ENCODE peak calls at places on chromosomes 7 and 10, in four cellular contexts. One of them, this sample, is unnamed.

GRCh38 chr7:142795339-142795863 is 24.6 kb downstream of the PRSS2 start:
- DNase-seq in GM23338: peak
- DNase-seq in HCT116: no peak
- DNase-seq in neural progenitor cell: no peak
- DNase-seq in this sample: peak

GRCh38 chr10:122302315-122302714 is 31.2 kb downstream of the BTBD16 start:
- DNase-seq in HCT116: no peak
- DNase-seq in neural progenitor cell: no peak
- DNase-seq in GM23338: no peak
- DNase-seq in this sample: no peak

GRCh38 chr10:90930070-90930837 is 9.4 kb upstream of the ANKRD1 start:
- DNase-seq in GM23338: peak
- DNase-seq in HCT116: no peak
- DNase-seq in neural progenitor cell: peak
- DNase-seq in this sample: peak

GRCh38 chr10:129825221-129825620 is 138.9 kb downstream of the EBF3 start:
- DNase-seq in HCT116: no peak
- DNase-seq in GM23338: no peak
- DNase-seq in neural progenitor cell: no peak
- DNase-seq in this sample: no peak

GRCh38 chr7:85479918-85480658 is 293.2 kb upstream of the SEMA3D start:
- DNase-seq in HCT116: no peak
- DNase-seq in GM23338: no peak
- DNase-seq in neural progenitor cell: no peak
- DNase-seq in this sample: no peak

GRCh38 chr7:124276005-124276606 is 243.2 kb upstream of the TMEM229A start:
- DNase-seq in GM23338: peak
- DNase-seq in neural progenitor cell: peak
- DNase-seq in HCT116: peak
- DNase-seq in this sample: no peak

GRCh38 chr7:122975341-122975740 is 20.2 kb downstream of the TAS2R16 start:
- DNase-seq in HCT116: peak
- DNase-seq in neural progenitor cell: no peak
- DNase-seq in GM23338: no peak
- DNase-seq in this sample: peak

GRCh38 chr10:46050956-46051355 is 4.9 kb upstream of the MSMB start:
- DNase-seq in HCT116: no peak
- DNase-seq in GM23338: no peak
- DNase-seq in neural progenitor cell: no peak
- DNase-seq in this sample: no peak

GRCh38 chr7:7971308-7972040 is 2.9 kb downstream of the GLCCI1 start:
- DNase-seq in GM23338: no peak
- DNase-seq in neural progenitor cell: no peak
- DNase-seq in HCT116: no peak
- DNase-seq in this sample: no peak

GRCh38 chr10:102419561-102420442 is 834 bp upstream of the FBXL15 start:
- DNase-seq in GM23338: peak
- DNase-seq in neural progenitor cell: peak
- DNase-seq in HCT116: no peak
- DNase-seq in this sample: peak

GRCh38 chr7:145169908-145170307 is 334.1 kb upstream of the TPK1 start:
- DNase-seq in HCT116: no peak
- DNase-seq in GM23338: peak
- DNase-seq in neural progenitor cell: no peak
- DNase-seq in this sample: no peak

GRCh38 chr7:35254496-35255416 is 856 bp upstream of the TBX20 start:
- DNase-seq in neural progenitor cell: peak
- DNase-seq in HCT116: no peak
- DNase-seq in GM23338: peak
- DNase-seq in this sample: no peak
- TF ChIP-seq EZH2 in neural progenitor cell: peak
- TF ChIP-seq EZH2 in HCT116: no peak
- TF ChIP-seq EZH2 in GM23338: peak
- TF ChIP-seq EZH2 in this sample: no peak

GRCh38 chr7:70670288-70670687 is 461.7 kb upstream of the GALNT17 start:
- DNase-seq in neural progenitor cell: no peak
- DNase-seq in HCT116: no peak
- DNase-seq in GM23338: no peak
- DNase-seq in this sample: no peak

GRCh38 chr7:70665997-70666396 is 465.9 kb upstream of the GALNT17 start:
- DNase-seq in GM23338: no peak
- DNase-seq in neural progenitor cell: no peak
- DNase-seq in HCT116: no peak
- DNase-seq in this sample: no peak

GRCh38 chr7:70668606-70669358 is 463.2 kb upstream of the GALNT17 start:
- DNase-seq in neural progenitor cell: no peak
- DNase-seq in HCT116: no peak
- DNase-seq in GM23338: peak
- DNase-seq in this sample: no peak

GRCh38 chr7:70673833-70674232 is 458.1 kb upstream of the GALNT17 start:
- DNase-seq in GM23338: no peak
- DNase-seq in HCT116: no peak
- DNase-seq in neural progenitor cell: no peak
- DNase-seq in this sample: no peak

DNA sequence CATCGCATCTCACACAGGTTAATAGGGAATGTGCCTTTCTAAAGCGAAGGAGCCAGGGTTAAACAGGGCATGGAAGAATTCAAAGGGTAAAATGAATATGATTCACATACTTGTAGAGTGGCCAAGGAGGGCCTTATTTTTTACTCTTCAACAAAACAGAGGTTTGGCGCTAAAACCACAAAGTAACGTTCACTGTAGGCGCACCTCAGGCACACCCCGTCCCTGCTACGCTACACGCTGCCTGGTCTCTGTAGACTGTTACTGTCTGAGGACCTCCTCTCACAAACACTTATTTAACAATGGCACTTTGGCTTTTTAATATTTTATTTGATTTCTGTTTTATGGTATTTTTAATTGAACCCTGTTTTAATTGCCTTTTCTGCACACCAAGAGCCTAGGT is 462.1 kb upstream of the GALNT17 start:
- DNase-seq in HCT116: no peak
- DNase-seq in GM23338: no peak
- DNase-seq in neural progenitor cell: no peak
- DNase-seq in this sample: no peak
- H3K4me2 ChIP-seq in HCT116: no peak
- H3K4me2 ChIP-seq in GM23338: no peak
- H3K4me2 ChIP-seq in neural progenitor cell: no peak
- H3K4me2 ChIP-seq in this sample: no peak

GRCh38 chr7:1227071-1227804 is 5.4 kb upstream of the UNCX start:
- DNase-seq in GM23338: peak
- DNase-seq in HCT116: no peak
- DNase-seq in neural progenitor cell: peak
- DNase-seq in this sample: no peak

GRCh38 chr7:1225462-1226154 is 7.1 kb upstream of the UNCX start:
- DNase-seq in HCT116: no peak
- DNase-seq in GM23338: peak
- DNase-seq in neural progenitor cell: peak
- DNase-seq in this sample: no peak

GRCh38 chr7:1227814-1228534 is 4.7 kb upstream of the UNCX start:
- DNase-seq in neural progenitor cell: peak
- DNase-seq in GM23338: peak
- DNase-seq in HCT116: no peak
- DNase-seq in this sample: no peak

GRCh38 chr7:1224093-1224702 is 8.5 kb upstream of the UNCX start:
- DNase-seq in GM23338: peak
- DNase-seq in HCT116: no peak
- DNase-seq in neural progenitor cell: peak
- DNase-seq in this sample: no peak

GRCh38 chr7:1226155-1226901 is 6.3 kb upstream of the UNCX start:
- DNase-seq in GM23338: peak
- DNase-seq in neural progenitor cell: peak
- DNase-seq in HCT116: no peak
- DNase-seq in this sample: no peak
- TF ChIP-seq EZH2 in GM23338: peak
- TF ChIP-seq EZH2 in neural progenitor cell: peak
- TF ChIP-seq EZH2 in HCT116: no peak
- TF ChIP-seq EZH2 in this sample: no peak

DNA sequence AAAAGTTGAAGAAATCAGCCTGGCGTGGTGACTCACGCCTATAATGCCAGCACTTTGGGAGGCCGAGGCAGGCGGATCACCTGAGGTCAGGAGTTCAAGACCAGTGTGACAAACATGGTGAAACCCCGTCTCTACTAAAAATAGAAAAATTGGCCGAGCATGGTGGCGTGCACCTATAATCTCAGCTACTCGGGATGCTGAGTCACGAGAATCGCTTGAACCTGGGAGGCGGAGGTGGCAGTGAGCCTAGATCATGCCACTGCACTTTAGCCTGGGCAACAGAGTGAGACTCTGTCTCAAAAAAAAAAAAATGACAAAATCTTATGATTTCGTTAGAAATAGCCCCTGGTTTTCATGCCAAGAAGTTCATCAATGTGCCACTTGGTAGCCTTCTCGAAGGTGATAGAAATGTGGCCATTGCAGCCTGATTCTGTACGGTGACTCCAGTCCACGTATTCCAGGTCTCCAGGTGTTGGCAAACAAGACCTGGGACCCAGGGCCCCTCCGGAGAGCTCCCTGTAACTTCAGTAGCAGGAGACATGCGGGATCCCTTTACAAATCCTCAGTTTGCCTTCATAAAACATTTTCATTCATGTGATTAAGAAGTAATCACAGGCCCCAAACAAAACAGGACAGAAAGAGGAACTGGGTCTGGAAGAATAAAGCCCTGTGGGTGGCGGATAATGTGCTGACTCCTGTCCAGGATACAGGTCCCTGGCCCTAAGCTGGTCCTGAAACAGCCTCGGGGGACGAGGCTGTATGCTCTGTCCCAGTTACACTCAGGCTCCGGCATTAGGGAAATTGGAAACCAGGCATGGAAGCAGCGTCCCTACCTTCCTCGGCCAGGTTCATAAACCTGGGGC is 207.3 kb upstream of the SH2B2 start:
- DNase-seq in neural progenitor cell: peak
- DNase-seq in GM23338: peak
- DNase-seq in HCT116: no peak
- DNase-seq in this sample: no peak
- H3K4me2 ChIP-seq in neural progenitor cell: peak
- H3K4me2 ChIP-seq in GM23338: peak
- H3K4me2 ChIP-seq in HCT116: peak
- H3K4me2 ChIP-seq in this sample: no peak

DNA sequence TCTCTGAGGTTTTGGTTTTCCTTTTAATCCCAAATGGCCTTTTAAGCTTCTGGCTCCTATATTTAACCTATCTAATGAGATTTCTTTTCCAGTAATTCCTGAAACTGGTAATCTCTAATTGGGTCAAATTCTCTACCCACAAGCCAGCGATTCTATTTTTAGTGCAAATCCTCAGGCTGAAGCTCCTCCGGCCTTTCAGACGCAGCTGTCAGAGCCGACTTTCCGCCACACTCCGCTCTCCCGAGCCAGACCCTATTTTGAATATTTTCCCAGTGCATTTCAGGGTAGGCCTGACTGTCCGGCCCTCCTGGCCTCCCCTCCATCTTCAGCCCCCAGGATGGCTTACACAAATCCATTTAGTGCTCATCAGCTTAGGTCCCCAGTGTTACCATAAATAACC is 9.7 kb upstream of the ADCY1 start:
- DNase-seq in HCT116: no peak
- DNase-seq in GM23338: no peak
- DNase-seq in neural progenitor cell: no peak
- DNase-seq in this sample: no peak
- TF ChIP-seq EZH2 in HCT116: no peak
- TF ChIP-seq EZH2 in GM23338: no peak
- TF ChIP-seq EZH2 in neural progenitor cell: no peak
- TF ChIP-seq EZH2 in this sample: no peak

GRCh38 chr7:149839933-149840332 is 1.8 kb downstream of the ZNF862 start:
- DNase-seq in GM23338: no peak
- DNase-seq in HCT116: no peak
- DNase-seq in neural progenitor cell: no peak
- DNase-seq in this sample: no peak
- H3K4me2 ChIP-seq in GM23338: peak
- H3K4me2 ChIP-seq in HCT116: peak
- H3K4me2 ChIP-seq in neural progenitor cell: no peak
- H3K4me2 ChIP-seq in this sample: peak

DNA sequence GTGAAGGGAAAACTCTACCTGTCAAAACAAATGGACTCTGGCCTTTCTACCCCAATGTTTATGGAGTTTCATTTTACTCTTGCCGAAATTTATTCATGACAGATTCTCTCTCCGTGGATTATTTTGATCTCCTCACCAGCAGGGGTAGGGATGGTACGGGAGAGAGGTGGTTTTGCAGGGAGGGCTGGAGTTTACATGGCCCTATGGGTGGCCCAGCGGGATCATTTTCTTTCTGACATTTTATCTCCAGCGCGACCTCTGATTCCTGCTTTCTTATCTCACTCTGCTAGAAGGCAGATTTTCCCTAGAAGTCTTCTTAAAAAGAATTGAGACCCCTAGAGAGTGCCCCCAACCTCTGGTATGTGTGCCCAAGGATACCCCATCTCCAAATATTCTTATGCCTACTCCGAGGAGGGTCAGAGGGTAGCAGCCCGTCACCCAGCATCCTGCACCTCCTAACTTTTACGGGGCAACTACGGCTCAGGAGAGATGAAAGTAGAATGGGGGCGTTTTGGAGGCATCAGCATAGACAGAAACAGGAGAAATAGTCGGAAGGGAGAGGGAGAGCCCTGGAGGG is 10.1 kb upstream of the GATA3 start:
- DNase-seq in neural progenitor cell: peak
- DNase-seq in HCT116: no peak
- DNase-seq in GM23338: peak
- DNase-seq in this sample: no peak
- TF ChIP-seq EZH2 in neural progenitor cell: peak
- TF ChIP-seq EZH2 in HCT116: no peak
- TF ChIP-seq EZH2 in GM23338: peak
- TF ChIP-seq EZH2 in this sample: no peak

GRCh38 chr10:78717200-78717599 is 351.6 kb upstream of the ZMIZ1 start:
- DNase-seq in HCT116: no peak
- DNase-seq in GM23338: no peak
- DNase-seq in neural progenitor cell: no peak
- DNase-seq in this sample: no peak
- H3K4me2 ChIP-seq in HCT116: no peak
- H3K4me2 ChIP-seq in GM23338: no peak
- H3K4me2 ChIP-seq in neural progenitor cell: no peak
- H3K4me2 ChIP-seq in this sample: no peak

This sample was measured in PC-9.